ENCODE peak calls at places on chromosomes 5 and 9, in nine cellular contexts. F is choroid plexus epithelial cell, E is lower leg skin, V is PC-3, Y is astrocyte of the spinal cord, W is GM23338, B is fibroblast of mammary gland, I is ovary, P is OCI-LY7. G is an unnamed sample.

GRCh38 chr9:78745331-78745730 is 448.4 kb downstream of the PSAT1 start:
- DNase-seq in F (no peak), E (no peak), V (peak), Y (no peak), W (no peak), B (no peak), I (no peak), P (no peak), G (no peak)

GRCh38 chr5:179475211-179475840 is 75.0 kb upstream of the RUFY1 start:
- DNase-seq in F (no peak), E (no peak), V (no peak), Y (no peak), W (peak), B (no peak), I (no peak), P (no peak), G (no peak)

GRCh38 chr5:7802855-7803254 is 48.1 kb downstream of the CFAP90 start:
- DNase-seq in F (peak), E (no peak), V (peak), Y (no peak), W (no peak), B (peak), I (no peak), P (no peak), G (no peak)

GRCh38 chr9:133714606-133715294 is 23.4 kb downstream of the SARDH start:
- DNase-seq in F (peak), E (no peak), V (peak), Y (peak), W (no peak), B (peak), I (peak), P (no peak), G (no peak)

GRCh38 chr9:70480405-70480980 is 66.0 kb upstream of the KLF9 start:
- DNase-seq in F (peak), E (peak), V (peak), Y (peak), W (no peak), B (peak), I (peak), P (no peak), G (peak)

GRCh38 chr5:82349651-82350050 is 71.5 kb upstream of the RPS23 start:
- DNase-seq in F (no peak), E (no peak), V (peak), Y (no peak), W (peak), B (peak), I (no peak), P (peak), G (peak)

GRCh38 chr9:114387678-114388431 is at the start of gene AKNA:
- DNase-seq in F (peak), E (peak), V (no peak), Y (peak), W (peak), B (peak), I (peak), P (peak), G (peak)

GRCh38 chr9:89360465-89360864 is 42.2 kb downstream of the SECISBP2 start:
- DNase-seq in F (no peak), E (peak), V (no peak), Y (no peak), W (no peak), B (no peak), I (no peak), P (no peak), G (no peak)

GRCh38 chr5:110623875-110624274 is 102.6 kb downstream of the TMEM232 start:
- DNase-seq in F (peak), E (no peak), V (no peak), Y (peak), W (no peak), B (no peak), I (no peak), P (no peak), G (peak)

GRCh38 chr5:180605554-180606214 is 14.4 kb upstream of the SCGB3A1 start:
- DNase-seq in F (peak), E (peak), V (peak), Y (peak), W (peak), B (peak), I (no peak), P (peak), G (peak)

GRCh38 chr9:134055981-134056461 is 11.8 kb downstream of the BRD3 start:
- DNase-seq in F (peak), E (peak), V (peak), Y (peak), W (no peak), B (peak), I (peak), P (no peak), G (peak)

GRCh38 chr5:14965815-14966214 is 94.2 kb upstream of the ANKH start:
- DNase-seq in F (no peak), E (no peak), V (no peak), Y (no peak), W (no peak), B (no peak), I (no peak), P (no peak), G (no peak)

GRCh38 chr5:98816574-98817222 is 43.2 kb downstream of the RGMB start:
- DNase-seq in F (peak), E (no peak), V (no peak), Y (no peak), W (no peak), B (no peak), I (no peak), P (no peak), G (peak)

GRCh38 chr5:116023619-116024018 is 8.7 kb upstream of the ARL14EPL start:
- DNase-seq in F (no peak), E (no peak), V (no peak), Y (no peak), W (no peak), B (no peak), I (no peak), P (no peak), G (no peak)
- TF ChIP-seq CTCF in F (no peak), E (no peak), V (no peak), Y (no peak), W (no peak), B (peak), I (no peak), P (no peak), G (peak)

GRCh38 chr5:132372122-132372521 is 2.6 kb downstream of the SLC22A5 start:
- DNase-seq in F (no peak), E (peak), V (no peak), Y (no peak), W (no peak), B (no peak), I (no peak), P (no peak), G (no peak)

GRCh38 chr5:132370241-132370820 is 821 bp downstream of the SLC22A5 start:
- DNase-seq in F (no peak), E (no peak), V (no peak), Y (no peak), W (peak), B (no peak), I (no peak), P (no peak), G (no peak)

GRCh38 chr5:132369471-132370240 is at the start of gene SLC22A5:
- DNase-seq in F (peak), E (peak), V (peak), Y (peak), W (peak), B (no peak), I (peak), P (peak), G (peak)

GRCh38 chr5:132371603-132371994 is 2.1 kb downstream of the SLC22A5 start:
- DNase-seq in F (no peak), E (peak), V (no peak), Y (no peak), W (no peak), B (no peak), I (no peak), P (no peak), G (no peak)

GRCh38 chr5:132372542-132372941 is 3.0 kb downstream of the SLC22A5 start:
- DNase-seq in F (peak), E (peak), V (peak), Y (no peak), W (no peak), B (no peak), I (no peak), P (no peak), G (no peak)
- H3K4me3 ChIP-seq in F (no peak), E (no peak), V (peak), Y (no peak), W (no peak), B (no peak), I (no peak), P (no peak), G (no peak)

DNA sequence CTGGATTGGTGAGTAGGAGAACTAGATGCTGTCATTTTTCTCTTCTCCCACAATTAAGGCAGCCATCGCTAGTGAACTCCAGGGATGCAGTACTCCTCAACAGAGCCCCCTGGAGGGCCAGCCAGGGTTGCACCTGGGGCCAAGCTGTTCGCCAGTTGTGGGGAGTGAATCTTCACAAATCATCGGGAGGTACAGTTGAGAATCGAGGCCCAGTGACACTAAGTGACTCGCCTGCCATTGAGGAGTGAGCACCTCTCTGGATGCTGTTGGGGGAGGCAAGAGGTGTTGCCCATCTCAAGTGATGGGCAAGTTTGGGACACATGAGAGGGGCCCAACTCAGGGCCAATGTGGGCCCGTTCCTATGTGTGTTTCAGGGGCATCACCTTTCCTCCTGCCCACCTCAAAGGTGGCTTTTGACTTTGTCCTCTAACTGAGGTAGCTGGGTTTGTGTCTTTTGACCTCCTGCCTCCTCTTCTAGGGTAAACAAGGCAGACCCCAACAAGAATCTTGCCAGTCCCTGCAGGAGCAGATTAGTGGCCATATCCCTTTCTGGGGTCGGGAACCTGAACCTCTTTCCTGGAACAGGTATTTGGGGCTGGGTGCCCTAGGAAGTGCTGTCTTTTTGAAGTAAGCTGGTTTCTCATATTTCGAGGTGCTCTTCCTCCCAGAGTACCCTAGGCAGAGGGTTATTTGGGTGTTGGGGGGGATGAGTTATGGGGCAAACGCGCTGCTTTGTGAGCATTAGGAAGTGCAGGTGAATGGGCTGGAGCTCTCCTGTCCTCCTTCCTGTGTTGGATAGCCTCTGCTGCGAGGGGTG is 181.2 kb downstream of the MACROH2A1 start:
- DNase-seq in F (no peak), E (peak), V (no peak), Y (no peak), W (peak), B (no peak), I (no peak), P (no peak), G (no peak)
- TF ChIP-seq CTCF in F (peak), E (no peak), V (peak), Y (peak), W (peak), B (no peak), I (no peak), P (peak), G (no peak)

DNA sequence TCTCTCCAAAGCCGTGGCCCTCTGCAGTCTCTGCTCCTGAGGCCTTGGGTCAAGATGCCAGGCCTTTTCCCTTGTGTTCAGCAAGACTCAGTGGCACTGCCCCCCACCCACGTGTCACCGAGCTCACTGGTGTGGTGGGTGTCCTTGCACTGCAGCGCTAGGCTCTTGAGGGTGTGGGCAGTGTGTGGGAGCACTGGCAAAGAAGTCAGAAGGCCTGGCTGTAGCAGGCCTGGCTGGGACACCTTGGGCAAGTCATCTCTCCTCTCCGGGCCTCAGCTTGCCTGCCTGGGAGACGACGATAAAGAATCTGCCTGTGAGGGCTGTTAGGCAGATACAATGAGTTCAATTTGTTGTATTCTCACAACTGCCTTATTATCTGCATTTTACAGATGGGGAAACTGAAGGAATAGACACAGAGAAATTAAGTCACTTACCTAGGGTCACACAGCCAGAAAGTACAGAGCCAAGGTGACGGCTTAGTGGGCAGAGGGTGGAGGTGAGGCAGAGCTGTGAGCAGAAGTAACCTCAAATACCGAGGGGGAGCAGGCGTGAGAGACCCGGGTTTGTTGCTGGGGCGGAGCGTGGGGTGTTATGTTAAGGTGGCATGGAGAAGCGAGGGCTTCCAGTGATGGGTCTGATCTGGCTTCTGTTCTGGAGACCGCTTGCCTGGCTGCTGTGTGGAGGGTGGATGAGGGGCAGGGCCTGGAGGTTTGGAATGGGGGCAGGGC is 1.3 kb downstream of the TSPAN17 start:
- DNase-seq in F (no peak), E (no peak), V (no peak), Y (no peak), W (no peak), B (no peak), I (no peak), P (no peak), G (no peak)
- H3K4me3 ChIP-seq in F (peak), E (no peak), V (peak), Y (peak), W (peak), B (peak), I (peak), P (peak), G (peak)

GRCh38 chr9:34125681-34126206 is 754 bp downstream of the DCAF12 start:
- DNase-seq in F (peak), E (no peak), V (peak), Y (peak), W (peak), B (peak), I (no peak), P (no peak), G (peak)
- TF ChIP-seq CTCF in F (peak), E (no peak), V (no peak), Y (peak), W (peak), B (no peak), I (no peak), P (peak), G (no peak)

DNA sequence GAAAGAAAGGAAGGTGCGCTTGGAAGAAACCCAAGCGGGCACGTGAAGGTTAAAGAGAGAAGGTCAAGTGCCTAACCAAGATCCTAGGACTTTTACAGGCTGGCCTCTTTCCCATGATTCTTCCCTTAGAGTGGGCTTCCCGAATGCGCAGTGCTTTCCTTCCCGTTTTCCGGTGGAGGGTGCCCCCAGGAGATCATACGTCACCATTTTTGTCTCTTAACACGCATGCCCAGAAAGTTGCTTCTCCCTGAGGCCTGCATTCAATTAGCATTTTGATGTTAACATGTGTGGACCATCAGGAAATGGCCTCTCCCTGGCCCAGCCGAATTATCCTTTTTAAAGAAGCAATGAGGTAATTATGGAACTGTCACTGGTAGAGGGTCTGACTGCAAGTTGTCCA is 1.9 kb upstream of the RUSC2 start:
- DNase-seq in F (no peak), E (no peak), V (no peak), Y (no peak), W (no peak), B (peak), I (no peak), P (no peak), G (no peak)
- H3K4me3 ChIP-seq in F (no peak), E (no peak), V (no peak), Y (no peak), W (no peak), B (no peak), I (no peak), P (no peak), G (no peak)

GRCh38 chr9:69307446-69308216 is 17.4 kb upstream of the ENTREP1 start:
- DNase-seq in F (peak), E (no peak), V (no peak), Y (peak), W (peak), B (no peak), I (no peak), P (no peak), G (peak)
- TF ChIP-seq CTCF in F (no peak), E (no peak), V (no peak), Y (peak), W (peak), B (no peak), I (no peak), P (no peak), G (no peak)

GRCh38 chr9:98066235-98066634 is 9.7 kb downstream of the NANS start:
- DNase-seq in F (no peak), E (peak), V (no peak), Y (no peak), W (no peak), B (no peak), I (no peak), P (no peak), G (no peak)

GRCh38 chr9:98071737-98072136 is 15.2 kb downstream of the NANS start:
- DNase-seq in F (no peak), E (peak), V (no peak), Y (no peak), W (no peak), B (no peak), I (no peak), P (no peak), G (no peak)

GRCh38 chr9:98070704-98071103 is 14.2 kb downstream of the NANS start:
- DNase-seq in F (no peak), E (peak), V (no peak), Y (no peak), W (no peak), B (no peak), I (no peak), P (no peak), G (no peak)

GRCh38 chr9:98064623-98065392 is 8.3 kb downstream of the NANS start:
- DNase-seq in F (peak), E (peak), V (no peak), Y (peak), W (no peak), B (no peak), I (peak), P (no peak), G (no peak)

GRCh38 chr9:98067184-98067583 is 10.7 kb downstream of the NANS start:
- DNase-seq in F (no peak), E (peak), V (no peak), Y (no peak), W (no peak), B (no peak), I (no peak), P (no peak), G (no peak)
- H3K4me3 ChIP-seq in F (no peak), E (no peak), V (no peak), Y (no peak), W (no peak), B (no peak), I (no peak), P (no peak), G (no peak)

GRCh38 chr9:93586290-93587057 is 10.1 kb downstream of the PHF2 start:
- DNase-seq in F (no peak), E (peak), V (no peak), Y (no peak), W (no peak), B (no peak), I (no peak), P (no peak), G (no peak)

GRCh38 chr9:93589688-93590087 is 13.3 kb downstream of the PHF2 start:
- DNase-seq in F (peak), E (peak), V (no peak), Y (peak), W (no peak), B (peak), I (peak), P (no peak), G (peak)

GRCh38 chr9:93588641-93589609 is 12.5 kb downstream of the PHF2 start:
- DNase-seq in F (no peak), E (peak), V (no peak), Y (no peak), W (no peak), B (peak), I (no peak), P (no peak), G (no peak)

GRCh38 chr9:93587284-93587650 is 10.9 kb downstream of the PHF2 start:
- DNase-seq in F (no peak), E (peak), V (no peak), Y (no peak), W (no peak), B (no peak), I (no peak), P (no peak), G (no peak)

GRCh38 chr9:93587651-93588347 is 11.4 kb downstream of the PHF2 start:
- DNase-seq in F (no peak), E (peak), V (no peak), Y (no peak), W (no peak), B (no peak), I (no peak), P (no peak), G (no peak)
- TF ChIP-seq CTCF in F (peak), E (no peak), V (peak), Y (peak), W (peak), B (peak), I (no peak), P (no peak), G (peak)

DNA sequence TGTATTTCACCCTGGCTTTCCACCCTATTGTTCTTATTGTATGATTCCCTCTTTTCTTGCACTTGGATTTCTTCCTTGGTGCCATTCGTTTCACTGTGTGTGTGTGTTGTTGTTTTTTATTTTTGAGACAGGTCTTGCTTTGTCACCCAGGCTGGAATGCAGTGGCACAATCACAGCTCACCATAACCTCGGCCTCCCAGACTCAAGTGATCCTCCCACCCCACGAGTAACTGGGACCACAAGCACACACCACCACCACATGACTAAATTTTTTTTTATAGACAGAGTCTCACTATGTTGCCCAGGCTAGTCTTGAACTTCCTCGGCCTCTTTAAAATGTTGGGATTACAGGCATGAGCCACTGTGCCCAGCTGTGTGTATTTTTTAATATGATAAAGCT is 72.0 kb downstream of the MLLT3 start:
- DNase-seq in F (no peak), E (no peak), V (no peak), Y (no peak), W (no peak), B (no peak), I (no peak), P (no peak), G (no peak)
- H3K4me3 ChIP-seq in F (no peak), E (no peak), V (no peak), Y (no peak), W (no peak), B (no peak), I (no peak), P (no peak), G (no peak)